ENCODE peak calls at places on chromosome 16, in nine cellular contexts. H is NCI-H1436, U is progenitor cell of endocrine pancreas, N is osteocyte, T is HS-5, M is cardiac fibroblast, L is nucleus accumbens, W is T-cell, V is Daoy. Z is an unnamed sample.

GRCh38 chr16:77277141-77277540 is 77.9 kb downstream of the SYCE1L start:
- DNase-seq in H (no peak), U (no peak), N (no peak), T (no peak), M (no peak), L (no peak), W (no peak), V (no peak), Z (no peak)

GRCh38 chr16:539901-540530 is 12.5 kb downstream of the CAPN15 start:
- DNase-seq in H (no peak), U (no peak), N (no peak), T (no peak), M (no peak), L (no peak), W (no peak), V (no peak), Z (no peak)

GRCh38 chr16:69482410-69482951 is 58.1 kb downstream of the CYB5B start:
- DNase-seq in H (peak; percentile 1), U (no peak), N (peak; percentile 94), T (no peak), M (peak; percentile 97), L (peak; percentile 48), W (no peak), V (peak; percentile 78), Z (no peak)

GRCh38 chr16:57914244-57915173 is 56.4 kb downstream of the CNGB1 start:
- DNase-seq in H (no peak), U (no peak), N (no peak), T (no peak), M (no peak), L (no peak), W (no peak), V (no peak), Z (no peak)

GRCh38 chr16:10383626-10384025 is 2.2 kb upstream of the ATF7IP2 start:
- DNase-seq in H (no peak), U (no peak), N (no peak), T (no peak), M (peak; percentile 23), L (no peak), W (no peak), V (no peak), Z (no peak)

GRCh38 chr16:86628614-86629013 is 50.3 kb downstream of the FOXL1 start:
- DNase-seq in H (no peak), U (no peak), N (no peak), T (no peak), M (no peak), L (no peak), W (no peak), V (no peak), Z (no peak)

GRCh38 chr16:15792563-15792971 is 64.3 kb downstream of the MYH11 start:
- DNase-seq in H (no peak), U (no peak), N (no peak), T (no peak), M (no peak), L (no peak), W (no peak), V (no peak), Z (no peak)

GRCh38 chr16:69861276-69862030 is 89.7 kb upstream of the CLEC18A start:
- DNase-seq in H (no peak), U (no peak), N (no peak), T (no peak), M (peak; percentile 88), L (no peak), W (no peak), V (no peak), Z (no peak)

GRCh38 chr16:85302018-85302847 is 190.0 kb upstream of the CIBAR2 start:
- DNase-seq in H (no peak), U (no peak), N (no peak), T (no peak), M (peak; percentile 27), L (no peak), W (no peak), V (peak; percentile 72), Z (no peak)

GRCh38 chr16:57186630-57187507 is 740 bp downstream of the RSPRY1 start:
- DNase-seq in H (no peak), U (no peak), N (no peak), T (no peak), M (no peak), L (no peak), W (peak; percentile 2), V (peak; percentile 25), Z (no peak)

GRCh38 chr16:85948870-85949269 is 49.9 kb downstream of the IRF8 start:
- DNase-seq in H (no peak), U (no peak), N (no peak), T (no peak), M (no peak), L (no peak), W (no peak), V (no peak), Z (no peak)

GRCh38 chr16:78535098-78535497 is 435.6 kb downstream of the WWOX start:
- DNase-seq in H (no peak), U (no peak), N (no peak), T (no peak), M (no peak), L (no peak), W (no peak), V (no peak), Z (no peak)

GRCh38 chr16:67805718-67806427 is 487 bp downstream of the RANBP10 start:
- DNase-seq in H (no peak), U (no peak), N (no peak), T (no peak), M (no peak), L (no peak), W (peak; percentile 6), V (peak; percentile 6), Z (no peak)

GRCh38 chr16:1090620-1091587 is 5.1 kb downstream of the C1QTNF8 start:
- DNase-seq in H (no peak), U (no peak), N (no peak), T (no peak), M (no peak), L (no peak), W (no peak), V (no peak), Z (no peak)

GRCh38 chr16:21283521-21284289 is 5.6 kb upstream of the CRYM start:
- DNase-seq in H (no peak), U (peak; percentile 62), N (peak; percentile 85), T (peak; percentile 15), M (peak; percentile 49), L (no peak), W (peak; percentile 5), V (peak; percentile 58), Z (peak; percentile 78)

GRCh38 chr16:71565812-71566700 is 10.8 kb downstream of the TAT start:
- DNase-seq in H (no peak), U (no peak), N (no peak), T (peak; percentile 4), M (no peak), L (no peak), W (no peak), V (no peak), Z (no peak)

GRCh38 chr16:69724981-69725479 is 1.3 kb downstream of the NQO1 start:
- DNase-seq in H (no peak), U (no peak), N (no peak), T (no peak), M (peak; percentile 22), L (no peak), W (no peak), V (no peak), Z (no peak)

GRCh38 chr16:12160249-12160648 is 183.7 kb downstream of the SNX29 start:
- DNase-seq in H (no peak), U (no peak), N (no peak), T (no peak), M (peak; percentile 28), L (no peak), W (no peak), V (no peak), Z (no peak)

GRCh38 chr16:57091200-57091989 is 988 bp upstream of the CPNE2 start:
- DNase-seq in H (peak; percentile 29), U (peak; percentile 26), N (no peak), T (no peak), M (peak; percentile 25), L (peak; percentile 36), W (no peak), V (peak; percentile 62), Z (no peak)

GRCh38 chr16:59510008-59510424 is 775.9 kb upstream of the GOT2 start:
- DNase-seq in H (no peak), U (no peak), N (no peak), T (no peak), M (no peak), L (peak; percentile 71), W (no peak), V (no peak), Z (no peak)

GRCh38 chr16:29775742-29776408 is 2.2 kb upstream of the ZG16 start:
- DNase-seq in H (no peak), U (no peak), N (no peak), T (peak; percentile 52), M (peak; percentile 38), L (no peak), W (no peak), V (peak; percentile 74), Z (no peak)

GRCh38 chr16:19474617-19475016 is 47.3 kb downstream of the GDE1 start:
- DNase-seq in H (no peak), U (no peak), N (no peak), T (no peak), M (no peak), L (no peak), W (no peak), V (no peak), Z (no peak)

GRCh38 chr16:69302301-69302700 is 8.8 kb upstream of the VPS4A start:
- DNase-seq in H (no peak), U (no peak), N (peak; percentile 8), T (no peak), M (no peak), L (no peak), W (no peak), V (no peak), Z (peak; percentile 13)

GRCh38 chr16:70470927-70471341 is 16.5 kb downstream of the FCSK start:
- DNase-seq in H (no peak), U (peak; percentile 66), N (no peak), T (no peak), M (peak; percentile 43), L (peak; percentile 7), W (no peak), V (no peak), Z (no peak)

GRCh38 chr16:53465606-53466290 is 31.5 kb downstream of the RBL2 start:
- DNase-seq in H (no peak), U (no peak), N (no peak), T (peak; percentile 32), M (peak; percentile 86), L (no peak), W (no peak), V (peak; percentile 69), Z (no peak)

GRCh38 chr16:2527071-2527783 is 4.0 kb downstream of the CEMP1 start:
- DNase-seq in H (no peak), U (no peak), N (no peak), T (no peak), M (no peak), L (no peak), W (no peak), V (no peak), Z (no peak)

GRCh38 chr16:10093564-10093963 is 88.7 kb downstream of the GRIN2A start:
- DNase-seq in H (no peak), U (no peak), N (no peak), T (no peak), M (no peak), L (no peak), W (no peak), V (no peak), Z (no peak)

GRCh38 chr16:8950580-8951077 is 13.1 kb downstream of the USP7 start:
- DNase-seq in H (no peak), U (no peak), N (no peak), T (no peak), M (peak; percentile 65), L (no peak), W (no peak), V (no peak), Z (no peak)

GRCh38 chr16:53433930-53434435 is 288 bp upstream of the RBL2 start:
- DNase-seq in H (peak; percentile 38), U (no peak), N (no peak), T (peak; percentile 29), M (peak; percentile 88), L (no peak), W (no peak), V (no peak), Z (no peak)

GRCh38 chr16:83771306-83771942 is 36.4 kb upstream of the HSBP1 start:
- DNase-seq in H (no peak), U (no peak), N (no peak), T (no peak), M (peak; percentile 39), L (peak; percentile 41), W (no peak), V (no peak), Z (no peak)

GRCh38 chr16:77322757-77323156 is 112.1 kb downstream of the ADAMTS18 start:
- DNase-seq in H (no peak), U (no peak), N (no peak), T (no peak), M (no peak), L (no peak), W (no peak), V (no peak), Z (no peak)

Z was measured in type B pancreatic cell.